ENCODE peak calls at places on chromosomes 7 and 10, in seven cellular contexts. Y is A549, I is HepG2, D is IMR-90, N is K562, T is H1, F is SK-N-SH. Q is an unnamed sample.

GRCh38 chr7:127817466-127817865 is 165.5 kb downstream of the SND1 start:
- DNase-seq in I (no peak), N (no peak), F (no peak), T (no peak), Y (no peak), D (no peak), Q (no peak)

GRCh38 chr10:52573347-52573746 is 199.2 kb downstream of the MBL2 start:
- DNase-seq in Y (no peak), N (no peak), F (no peak), D (no peak), I (no peak), T (no peak), Q (no peak)

GRCh38 chr10:114174462-114175190 is 623 bp upstream of the CCDC186 start:
- DNase-seq in D (peak), I (no peak), N (no peak), F (no peak), T (no peak), Y (peak), Q (no peak)

GRCh38 chr10:19638173-19638872 is 177.9 kb upstream of the PLXDC2 start:
- DNase-seq in N (no peak), T (no peak), D (peak), F (no peak), Y (peak), I (peak), Q (no peak)

GRCh38 chr7:74280985-74281384 is 8.2 kb upstream of the CLIP2 start:
- DNase-seq in I (no peak), D (peak), Y (peak), F (no peak), N (no peak), T (no peak), Q (no peak)

GRCh38 chr10:77537720-77538373 is 99.8 kb downstream of the KCNMA1 start:
- DNase-seq in N (no peak), F (no peak), I (no peak), D (peak), T (no peak), Y (no peak), Q (no peak)

GRCh38 chr7:80851896-80852476 is 66.9 kb downstream of the SEMA3C start:
- DNase-seq in D (peak), N (no peak), T (no peak), Y (peak), F (no peak), I (peak), Q (no peak)

GRCh38 chr7:139860090-139860773 is 31.2 kb downstream of the TBXAS1 start:
- DNase-seq in N (no peak), F (no peak), Y (no peak), I (no peak), D (no peak), T (peak), Q (no peak)

GRCh38 chr7:1571261-1571650 is 1.4 kb upstream of the PSMG3 start:
- DNase-seq in N (no peak), F (no peak), T (no peak), D (peak), Y (peak), I (peak), Q (no peak)

GRCh38 chr7:24572421-24573007 is 738 bp upstream of the PALS2 start:
- DNase-seq in Y (peak), T (no peak), D (peak), N (peak), F (peak), I (peak), Q (no peak)

GRCh38 chr10:18290651-18291313 is 150.6 kb downstream of the CACNB2 start:
- DNase-seq in F (no peak), T (no peak), D (no peak), I (no peak), N (no peak), Y (no peak), Q (no peak)

GRCh38 chr7:10934292-10934691 is 39.4 kb upstream of the PHF14 start:
- DNase-seq in Y (no peak), F (no peak), T (no peak), I (no peak), D (peak), N (no peak), Q (no peak)

GRCh38 chr7:116097365-116098009 is 66.9 kb upstream of the TFEC start:
- DNase-seq in D (peak), I (peak), N (peak), Y (peak), T (no peak), F (no peak), Q (no peak)

GRCh38 chr10:91357497-91357896 is 52.6 kb upstream of the HECTD2 start:
- DNase-seq in I (no peak), D (no peak), T (no peak), N (no peak), Y (no peak), F (no peak), Q (no peak)

GRCh38 chr7:20301311-20301939 is 29.3 kb upstream of the ITGB8 start:
- DNase-seq in D (peak), F (no peak), N (peak), I (no peak), Y (peak), T (no peak), Q (no peak)

GRCh38 chr7:50739744-50740455 is 42.8 kb downstream of the GRB10 start:
- DNase-seq in D (no peak), I (no peak), Y (no peak), N (no peak), T (no peak), F (no peak), Q (no peak)

GRCh38 chr7:77529279-77529678 is 7.8 kb upstream of the PTPN12 start:
- DNase-seq in F (no peak), Y (no peak), N (no peak), D (no peak), T (no peak), I (no peak), Q (no peak)

DNA sequence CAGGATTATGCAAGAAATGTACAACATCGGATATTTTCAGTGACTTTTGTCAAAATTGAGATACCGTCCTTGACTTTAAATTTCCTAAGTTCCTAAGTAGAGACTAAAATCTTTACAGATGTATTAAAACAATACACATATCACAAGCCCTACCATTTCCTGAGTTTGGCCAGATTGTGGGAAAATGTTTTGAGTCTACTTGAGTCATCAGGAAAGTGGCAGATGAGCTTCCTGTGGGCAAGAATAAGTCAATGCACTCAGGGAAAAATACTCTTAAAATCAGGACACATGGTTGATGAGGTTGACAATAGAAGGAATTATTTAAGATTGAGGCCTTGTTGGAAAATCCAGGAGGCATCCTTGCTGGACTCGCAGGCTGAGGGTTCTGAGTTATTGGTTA is 162.5 kb downstream of the SNX10 start:
- DNase-seq in N (no peak), D (no peak), I (no peak), T (no peak), Y (no peak), F (no peak), Q (no peak)
- TF ChIP-seq RFX5 in N (no peak), D (no peak), I (no peak), T (no peak), Y (no peak), F (no peak), Q (no peak)

GRCh38 chr10:21329995-21330627 is 195.4 kb downstream of the SKIDA1 start:
- DNase-seq in F (no peak), T (no peak), N (peak), D (peak), Y (peak), I (peak), Q (no peak)
- TF ChIP-seq RFX5 in F (no peak), T (no peak), N (no peak), D (no peak), Y (no peak), I (no peak), Q (no peak)

GRCh38 chr7:111561659-111561908 is 708 bp downstream of the IMMP2L start:
- DNase-seq in Y (no peak), D (no peak), N (peak), F (no peak), I (no peak), T (peak), Q (no peak)
- TF ChIP-seq RFX5 in Y (no peak), D (no peak), N (no peak), F (no peak), I (no peak), T (no peak), Q (no peak)

DNA sequence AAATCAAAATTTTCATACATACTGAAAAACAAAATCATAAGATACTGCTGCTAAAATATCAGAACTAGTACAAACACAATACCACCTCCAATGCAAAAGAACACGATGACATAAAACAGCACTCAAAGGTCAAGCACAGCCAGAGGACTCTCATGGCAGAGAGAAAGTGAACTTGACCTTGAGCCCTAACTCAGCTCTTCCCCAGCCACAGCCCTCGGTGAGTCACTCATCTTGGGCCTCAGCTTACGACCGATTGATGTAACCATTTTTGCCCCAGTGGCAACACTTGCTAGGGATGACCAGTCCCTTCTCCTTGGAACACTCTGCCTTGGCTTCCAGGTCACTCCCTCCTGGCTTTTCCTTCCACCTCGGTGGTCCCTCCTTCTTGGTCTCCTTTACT is 77.8 kb downstream of the JAZF1 start:
- DNase-seq in D (peak), N (peak), T (no peak), I (peak), F (no peak), Y (peak), Q (no peak)
- TF ChIP-seq RFX5 in D (no peak), N (no peak), T (no peak), I (no peak), F (no peak), Y (no peak), Q (no peak)

GRCh38 chr10:103923502-103923901 is 5.5 kb upstream of the STN1 start:
- DNase-seq in T (no peak), I (peak), F (no peak), N (no peak), D (no peak), Y (no peak), Q (no peak)
- TF ChIP-seq RFX5 in T (no peak), I (no peak), F (no peak), N (no peak), D (no peak), Y (no peak), Q (no peak)

DNA sequence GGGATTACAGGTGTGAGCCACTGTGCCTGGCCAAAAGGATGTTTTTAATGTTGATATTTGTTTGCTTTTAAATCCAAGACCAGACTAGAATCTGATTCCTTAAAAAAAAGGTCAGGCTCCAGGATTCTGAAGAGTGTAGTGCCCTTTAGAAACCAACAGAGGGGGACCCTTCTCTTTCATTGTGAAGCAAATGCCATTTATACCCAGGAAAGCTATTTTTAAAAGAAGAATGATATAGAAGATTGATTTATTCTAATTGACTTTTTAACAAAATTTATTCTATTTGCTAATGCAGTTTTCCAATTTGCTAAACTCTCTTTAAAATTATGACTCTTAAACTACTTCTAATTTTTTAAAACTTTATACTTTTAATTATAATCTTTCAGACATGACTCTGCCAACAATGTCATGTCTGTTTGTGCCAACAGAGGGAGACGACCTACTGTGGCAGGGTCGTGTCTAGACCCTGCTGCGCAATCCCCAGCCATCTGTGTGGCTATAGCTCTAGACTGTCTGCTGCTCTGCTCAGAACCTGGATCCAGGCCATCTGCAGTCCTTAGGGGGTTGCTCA is 201.0 kb upstream of the IMMP2L start:
- DNase-seq in Y (peak), D (peak), T (no peak), F (peak), N (peak), I (peak), Q (no peak)
- TF ChIP-seq RFX5 in Y (no peak), D (no peak), T (no peak), F (no peak), N (no peak), I (no peak), Q (no peak)

DNA sequence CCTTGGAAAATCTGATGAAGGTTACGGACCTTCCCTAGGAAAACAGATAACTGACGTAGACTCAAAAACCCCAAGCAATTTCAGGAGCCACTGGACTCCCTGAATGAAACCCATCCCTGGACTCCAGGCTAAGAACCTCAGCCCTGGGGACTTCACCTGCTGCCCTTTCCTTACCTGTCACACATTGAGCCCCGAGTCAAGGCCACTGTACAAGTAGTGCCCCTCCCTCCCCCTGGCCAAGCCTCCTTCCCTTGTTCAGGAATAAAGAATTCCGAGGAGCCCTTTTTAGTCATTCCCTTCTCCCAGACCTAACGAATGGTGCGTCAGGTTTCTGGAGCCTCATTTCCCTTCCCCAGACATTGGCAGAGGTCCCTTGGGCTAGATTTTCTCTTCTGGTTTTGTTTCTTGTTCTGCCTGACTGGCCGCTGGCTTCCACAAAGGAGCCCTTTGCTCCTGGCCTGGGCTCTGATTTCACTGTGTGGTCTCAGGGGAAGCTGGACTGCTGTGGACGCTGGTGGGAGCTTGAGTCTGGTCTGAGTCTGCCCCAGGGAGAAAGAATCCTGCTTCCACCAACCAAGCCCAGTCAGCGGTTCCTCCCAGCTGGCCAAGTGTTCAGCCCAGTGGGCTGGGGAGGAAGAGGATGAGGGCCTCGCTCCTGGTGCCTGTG is 31.7 kb downstream of the ZNF775 start:
- DNase-seq in D (no peak), F (no peak), Y (no peak), T (no peak), I (no peak), N (no peak), Q (no peak)
- TF ChIP-seq RFX5 in D (no peak), F (no peak), Y (no peak), T (no peak), I (no peak), N (no peak), Q (no peak)

GRCh38 chr10:59713196-59713821 is 3.7 kb upstream of the SLC16A9 start:
- DNase-seq in N (peak), F (no peak), Y (no peak), I (no peak), D (no peak), T (no peak), Q (no peak)

GRCh38 chr10:59719374-59719773 is 9.7 kb upstream of the SLC16A9 start:
- DNase-seq in Y (no peak), I (no peak), D (no peak), F (no peak), T (no peak), N (no peak), Q (no peak)

GRCh38 chr10:59720377-59720776 is 10.7 kb upstream of the SLC16A9 start:
- DNase-seq in D (no peak), Y (no peak), N (no peak), F (no peak), I (no peak), T (no peak), Q (no peak)

GRCh38 chr10:59718246-59718645 is 8.6 kb upstream of the SLC16A9 start:
- DNase-seq in Y (no peak), I (no peak), F (no peak), T (no peak), D (no peak), N (no peak), Q (no peak)
- TF ChIP-seq RFX5 in Y (no peak), I (no peak), F (no peak), T (no peak), D (no peak), N (no peak), Q (no peak)

GRCh38 chr10:1369665-1370064 is 313.5 kb downstream of the WDR37 start:
- DNase-seq in Y (no peak), T (peak), N (no peak), I (peak), F (peak), D (no peak), Q (no peak)

GRCh38 chr10:1369197-1369596 is 313.0 kb downstream of the WDR37 start:
- DNase-seq in F (peak), T (peak), D (no peak), Y (no peak), N (no peak), I (no peak), Q (no peak)

GRCh38 chr10:1370298-1370697 is 314.1 kb downstream of the WDR37 start:
- DNase-seq in D (no peak), T (no peak), Y (no peak), I (no peak), N (no peak), F (no peak), Q (no peak)

GRCh38 chr10:1367938-1368697 is 311.9 kb downstream of the WDR37 start:
- DNase-seq in Y (no peak), T (peak), D (no peak), F (peak), I (no peak), N (no peak), Q (no peak)

DNA sequence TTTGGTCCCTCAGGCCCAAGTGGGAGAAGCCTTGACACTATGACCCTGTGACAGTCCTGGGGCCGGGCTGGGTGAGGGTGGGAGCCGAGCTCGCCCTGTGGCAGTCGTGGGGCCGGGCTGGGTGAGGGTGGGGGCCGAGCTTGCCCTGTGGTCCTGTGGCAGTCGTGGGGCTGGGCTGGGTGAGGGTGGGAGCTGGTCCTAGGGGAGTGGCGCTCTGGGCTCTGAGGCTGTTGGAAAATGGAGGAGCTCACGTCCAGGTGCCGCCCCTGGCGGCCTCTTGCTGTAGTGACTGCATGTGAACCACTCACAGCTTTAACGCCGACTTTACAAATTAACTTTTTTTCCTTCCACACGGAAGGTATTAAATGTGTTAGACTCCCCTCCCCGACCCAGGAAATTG is 312.6 kb downstream of the WDR37 start:
- DNase-seq in F (peak), Y (peak), I (peak), T (peak), N (peak), D (no peak), Q (no peak)
- TF ChIP-seq RFX5 in F (no peak), Y (no peak), I (no peak), T (no peak), N (no peak), D (no peak), Q (no peak)

Q was measured in GM12878.